ENCODE peak calls at places on chromosomes 6 and 20, in four cellular contexts. N, P, H and S are unnamed samples. For H3K9me3, the result is how much of the 10 kb centered on the place peaks cover.

GRCh38 chr6:134178230-134179044 is 126.0 kb upstream of the SLC2A12 start:
- DNase-seq in N (peak), P (peak), H (peak), S (peak)

GRCh38 chr6:161104966-161105365 is 113.4 kb downstream of the MAP3K4 start:
- DNase-seq in N (no peak), P (no peak), H (no peak), S (no peak)

GRCh38 chr6:125510405-125510804 is 208.6 kb upstream of the HDDC2 start:
- DNase-seq in N (no peak), P (no peak), H (no peak), S (no peak)

GRCh38 chr6:159766923-159767322 is 5.1 kb downstream of the ACAT2 start:
- DNase-seq in N (no peak), P (no peak), H (no peak), S (no peak)

GRCh38 chr20:1324598-1325172 is 4.3 kb downstream of the SDCBP2 start:
- DNase-seq in N (peak), P (no peak), H (no peak), S (no peak)

GRCh38 chr6:33914519-33915120 is 110.8 kb upstream of the MLN start:
- DNase-seq in N (no peak), P (no peak), H (no peak), S (no peak)

GRCh38 chr6:57162516-57162915 is 9.6 kb upstream of the BAG2 start:
- DNase-seq in N (no peak), P (no peak), H (no peak), S (no peak)

GRCh38 chr6:42720739-42721138 is 1.7 kb downstream of the PRPH2 start:
- DNase-seq in N (no peak), P (no peak), H (no peak), S (no peak)

GRCh38 chr6:7237653-7238190 is 75.3 kb downstream of the SSR1 start:
- DNase-seq in N (no peak), P (no peak), H (peak), S (no peak)

GRCh38 chr6:111606620-111607115 is 990 bp upstream of the TRAF3IP2 start:
- DNase-seq in N (no peak), P (no peak), H (no peak), S (no peak)

GRCh38 chr6:11064836-11065235 is 20.7 kb upstream of the ELOVL2 start:
- DNase-seq in N (no peak), P (no peak), H (no peak), S (no peak)

GRCh38 chr6:109610555-109610954 is 80.4 kb downstream of the AK9 start:
- DNase-seq in N (no peak), P (no peak), H (no peak), S (no peak)

GRCh38 chr6:163790296-163790840 is 375.9 kb downstream of the QKI start:
- DNase-seq in N (no peak), P (no peak), H (no peak), S (no peak)

GRCh38 chr6:146785001-146785585 is 186.3 kb downstream of the ADGB start:
- DNase-seq in N (no peak), P (no peak), H (peak), S (no peak)

GRCh38 chr20:50189681-50190250 is 864 bp upstream of the CEBPB start:
- DNase-seq in N (peak), P (peak), H (peak), S (no peak)

GRCh38 chr20:31861346-31862156 is 8.8 kb downstream of the DUSP15 start:
- DNase-seq in N (peak), P (peak), H (peak), S (no peak)

GRCh38 chr6:165047952-165048351 is 261.5 kb downstream of the C6orf118 start:
- DNase-seq in N (no peak), P (no peak), H (no peak), S (no peak)

GRCh38 chr6:165042912-165043311 is 266.5 kb downstream of the C6orf118 start:
- DNase-seq in N (no peak), P (no peak), H (no peak), S (no peak)

GRCh38 chr6:165049362-165049761 is 260.0 kb downstream of the C6orf118 start:
- DNase-seq in N (no peak), P (no peak), H (no peak), S (no peak)

GRCh38 chr6:165045631-165046030 is 263.8 kb downstream of the C6orf118 start:
- DNase-seq in N (no peak), P (no peak), H (no peak), S (no peak)
- H3K9me3 ChIP-seq in N (under half), P (under half), H (under half), S (under half)

GRCh38 chr20:29300579-29301551 is 1956.6 kb upstream of the DEFB115 start:
- DNase-seq in N (no peak), P (no peak), H (no peak), S (peak)

GRCh38 chr20:29301624-29302259 is 1955.7 kb upstream of the DEFB115 start:
- DNase-seq in N (no peak), P (no peak), H (no peak), S (peak)

GRCh38 chr20:29299811-29300578 is 1957.5 kb upstream of the DEFB115 start:
- DNase-seq in N (no peak), P (no peak), H (no peak), S (peak)

GRCh38 chr20:29298759-29299613 is 1958.5 kb upstream of the DEFB115 start:
- DNase-seq in N (no peak), P (no peak), H (no peak), S (peak)

GRCh38 chr20:29302979-29303644 is 1954.4 kb upstream of the DEFB115 start:
- DNase-seq in N (no peak), P (no peak), H (no peak), S (peak)
- H3K9me3 ChIP-seq in N (under half), P (under half), H (under half), S (under half)

DNA sequence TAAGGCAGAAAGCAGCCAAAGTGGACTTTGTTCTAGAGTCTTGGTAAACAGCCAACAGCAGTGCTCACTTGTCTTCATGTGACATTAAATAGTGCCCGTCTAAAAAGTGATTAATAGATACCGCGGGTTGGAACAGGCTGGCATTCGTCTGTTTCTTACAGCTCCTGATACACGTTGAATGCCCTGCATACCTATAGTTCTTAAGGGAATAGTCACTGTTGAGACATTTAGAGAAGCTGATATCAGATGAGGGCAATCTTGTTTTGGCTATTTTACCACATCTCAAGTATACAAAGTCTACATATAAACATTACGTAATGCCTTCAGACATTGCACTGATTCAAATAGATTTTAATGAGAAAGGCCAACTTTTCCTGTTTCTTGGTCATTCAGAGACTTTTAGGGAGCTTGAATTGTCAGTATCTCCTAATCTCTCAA is 374.9 kb upstream of the FLRT3 start:
- DNase-seq in N (no peak), P (no peak), H (peak), S (no peak)
- H3K9me3 ChIP-seq in N (under half), P (under half), H (under half), S (under half)

GRCh38 chr20:35529552-35529951 is at the start of gene C20orf173:
- DNase-seq in N (no peak), P (no peak), H (no peak), S (no peak)
- H3K9me3 ChIP-seq in N (under half), P (under half), H (under half), S (under half)

GRCh38 chr6:106862858-106863257 is 111.7 kb downstream of the CD24 start:
- DNase-seq in N (no peak), P (no peak), H (no peak), S (no peak)
- H3K9me3 ChIP-seq in N (under half), P (under half), H (under half), S (under half)